ENCODE peak calls at places on chromosomes 2 and 18, in seven cellular contexts. B is thoracic aorta, D is AG04449, I is endothelial cell, J is breast epithelium, V is GM23338, Q is fibroblast of lung. O is an unnamed sample.

GRCh38 chr2:23912054-23912453 is 14.9 kb downstream of the ATAD2B start:
- DNase-seq in V (no peak), I (no peak), B (no peak), D (no peak), Q (no peak), J (no peak), O (no peak)

GRCh38 chr2:227884511-227884947 is 13.1 kb downstream of the DAW1 start:
- DNase-seq in V (peak; percentile 91), B (no peak), J (no peak), D (no peak), Q (peak; percentile 72), I (peak; percentile 87), O (peak; percentile 68)

GRCh38 chr2:143489135-143489534 is 359.9 kb downstream of the ARHGAP15 start:
- DNase-seq in V (no peak), I (no peak), Q (peak; percentile 67), J (no peak), B (no peak), D (peak; percentile 74), O (no peak)

GRCh38 chr2:100755441-100755840 is 64.5 kb upstream of the NPAS2 start:
- DNase-seq in I (no peak), D (no peak), J (peak; percentile 47), V (no peak), B (no peak), Q (no peak), O (no peak)

GRCh38 chr2:42901076-42901645 is 108.8 kb upstream of the HAAO start:
- DNase-seq in D (no peak), Q (peak; percentile 36), V (no peak), B (no peak), J (no peak), I (no peak), O (peak; percentile 21)

GRCh38 chr2:203730076-203730729 is 23.8 kb downstream of the CD28 start:
- DNase-seq in V (no peak), I (no peak), D (no peak), Q (peak; percentile 73), B (no peak), J (no peak), O (no peak)

GRCh38 chr2:160868891-160869290 is 291.3 kb upstream of the TANK start:
- DNase-seq in I (no peak), B (no peak), J (no peak), D (no peak), Q (peak; percentile 54), V (no peak), O (no peak)

GRCh38 chr2:240205348-240205747 is 64.9 kb upstream of the OTOS start:
- DNase-seq in V (peak; percentile 36), B (no peak), D (no peak), J (no peak), I (no peak), Q (peak; percentile 51), O (no peak)

GRCh38 chr18:63508634-63509033 is 31.9 kb downstream of the SERPINB5 start:
- DNase-seq in I (no peak), B (no peak), D (no peak), Q (no peak), V (no peak), J (no peak), O (no peak)

GRCh38 chr2:240647503-240648154 is 22.3 kb downstream of the GPR35 start:
- DNase-seq in V (no peak), I (no peak), D (no peak), Q (no peak), B (no peak), J (no peak), O (no peak)

GRCh38 chr2:216083464-216084279 is 2.0 kb downstream of the TMEM169 start:
- DNase-seq in V (peak; percentile 73), J (no peak), Q (peak; percentile 31), B (no peak), I (no peak), D (no peak), O (no peak)

GRCh38 chr2:169116993-169117392 is 47.6 kb downstream of the DHRS9 start:
- DNase-seq in J (no peak), V (no peak), B (no peak), I (no peak), Q (no peak), D (no peak), O (no peak)

GRCh38 chr2:78290581-78291214 is 734.8 kb upstream of the REG3G start:
- DNase-seq in J (no peak), Q (no peak), V (no peak), I (no peak), B (no peak), D (no peak), O (no peak)

GRCh38 chr2:129113776-129114175 is 795.1 kb upstream of the HS6ST1 start:
- DNase-seq in B (no peak), I (no peak), D (no peak), J (no peak), Q (no peak), V (no peak), O (no peak)

GRCh38 chr2:129117427-129117826 is 798.8 kb upstream of the HS6ST1 start:
- DNase-seq in I (no peak), J (peak; percentile 51), D (no peak), Q (no peak), V (no peak), B (no peak), O (no peak)

GRCh38 chr2:129112181-129112580 is 793.5 kb upstream of the HS6ST1 start:
- DNase-seq in D (no peak), B (no peak), V (no peak), J (no peak), I (no peak), Q (no peak), O (no peak)
- TF ChIP-seq CTCF in D (no peak), B (no peak), V (no peak), J (no peak), I (no peak), Q (no peak), O (no peak)

GRCh38 chr18:32958746-32959145 is 185.9 kb upstream of the KLHL14 start:
- DNase-seq in V (no peak), Q (no peak), J (no peak), I (no peak), B (no peak), D (no peak), O (no peak)

GRCh38 chr18:32956591-32957310 is 183.9 kb upstream of the KLHL14 start:
- DNase-seq in J (no peak), D (no peak), Q (peak; percentile 85), B (no peak), I (no peak), V (peak; percentile 45), O (no peak)
- TF ChIP-seq CTCF in J (no peak), D (no peak), Q (peak; percentile 76), B (no peak), I (no peak), V (peak; percentile 53), O (no peak)

DNA sequence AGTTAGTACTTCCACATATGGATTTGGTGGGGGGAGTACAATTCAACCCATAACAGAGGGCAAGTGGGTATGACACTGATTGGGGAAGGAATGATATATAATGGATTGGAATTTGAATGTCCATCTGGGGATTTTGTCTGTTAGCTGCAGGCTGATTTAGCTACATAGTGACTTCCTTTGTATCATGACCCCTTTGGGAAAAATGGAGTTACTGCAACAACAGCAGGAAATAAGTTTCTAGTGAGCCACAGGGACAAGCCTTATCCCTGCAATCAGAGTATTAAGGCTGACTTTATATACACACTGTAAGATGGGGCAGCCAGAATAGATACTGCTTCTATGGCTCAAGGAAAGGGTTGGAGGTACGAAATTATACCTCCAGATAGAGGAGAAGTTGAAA is 404.4 kb upstream of the MEIS1 start:
- DNase-seq in B (no peak), V (peak; percentile 69), J (no peak), D (no peak), I (peak; percentile 4), Q (peak; percentile 13), O (no peak)
- TF ChIP-seq CTCF in B (no peak), V (peak; percentile 41), J (no peak), D (no peak), I (peak; percentile 36), Q (peak; percentile 32), O (no peak)

DNA sequence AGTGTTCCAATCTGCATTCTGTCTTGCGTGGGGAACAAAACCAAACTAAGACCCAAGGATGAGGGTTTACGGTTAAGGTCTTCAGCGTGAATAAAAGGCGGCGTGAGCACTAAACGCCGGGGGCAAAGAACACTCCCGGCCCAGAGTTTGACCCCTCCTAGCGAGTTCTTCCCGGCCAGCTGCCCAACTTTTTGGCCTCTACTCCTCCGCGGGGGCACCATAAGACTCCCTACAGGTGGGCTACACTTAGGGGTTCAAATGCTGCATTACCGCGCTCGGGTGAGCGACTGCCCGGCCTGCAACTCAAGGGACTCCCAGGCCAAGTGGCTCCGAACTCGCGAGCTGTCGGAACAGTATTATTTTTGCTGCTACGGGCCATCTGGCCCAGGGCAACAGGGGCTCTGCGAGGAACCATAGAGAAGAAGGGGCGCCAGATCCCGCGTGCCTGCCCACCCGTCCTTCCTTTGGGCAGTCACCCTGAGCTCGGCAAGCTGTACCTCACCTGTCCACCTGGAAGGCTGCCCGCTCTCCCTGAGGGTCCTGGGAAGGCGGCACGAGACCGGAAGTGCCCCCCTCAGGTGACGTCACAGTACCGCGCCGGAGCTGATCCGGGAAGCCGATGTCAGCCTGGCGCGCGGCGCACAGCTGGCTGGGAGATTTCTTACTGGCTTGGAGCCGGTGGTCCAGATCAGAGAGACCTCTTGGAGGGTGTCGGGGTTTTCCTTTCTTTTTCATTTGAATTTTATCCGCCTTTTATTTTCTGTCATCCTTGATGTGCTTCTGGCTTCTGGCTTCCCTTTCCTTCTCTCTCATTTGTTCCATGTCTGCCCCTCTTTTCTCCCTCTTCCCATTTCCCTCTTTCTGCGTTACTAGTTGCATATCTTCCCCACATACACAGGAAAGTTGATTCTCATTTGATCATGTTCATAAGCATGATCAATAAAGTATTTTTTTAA is at the start of gene LDAH:
- DNase-seq in Q (peak; percentile 90), D (peak; percentile 19), I (peak; percentile 91), B (peak; percentile 68), V (peak; percentile 96), J (peak; percentile 87), O (peak; percentile 71)
- TF ChIP-seq CTCF in Q (no peak), D (no peak), I (no peak), B (no peak), V (no peak), J (no peak), O (no peak)

GRCh38 chr2:148876589-148877402 is 1.8 kb downstream of the KIF5C start:
- DNase-seq in D (no peak), B (no peak), I (peak; percentile 60), J (no peak), V (peak; percentile 95), Q (no peak), O (no peak)
- TF ChIP-seq CTCF in D (no peak), B (no peak), I (no peak), J (no peak), V (no peak), Q (no peak), O (no peak)

O was measured in omental fat pad.